ENCODE peak calls at places on chromosomes 16 and 17, in nine cellular contexts. J is cardiac muscle cell, F is BJ, U is retinal pigment epithelial cell, D is dorsolateral prefrontal cortex, R is PC-3, C is fibroblast of the aortic adventitia, Z is A673, W is bronchial epithelial cell. B is an unnamed sample.

GRCh38 chr17:48547839-48548686 is 3.2 kb upstream of the HOXB2 start:
- DNase-seq in J (no peak), F (no peak), U (no peak), D (no peak), R (no peak), C (peak; percentile 90), Z (no peak), W (no peak), B (peak; percentile 82)

GRCh38 chr17:50169121-50169764 is 3.4 kb downstream of the SGCA start:
- DNase-seq in J (peak; percentile 75), F (no peak), U (no peak), D (no peak), R (peak; percentile 80), C (peak; percentile 82), Z (peak; percentile 79), W (peak; percentile 50), B (peak; percentile 79)

GRCh38 chr16:69830534-69831211 is 68.5 kb downstream of the WWP2 start:
- DNase-seq in J (no peak), F (no peak), U (no peak), D (no peak), R (no peak), C (no peak), Z (no peak), W (no peak), B (no peak)

GRCh38 chr16:48834576-48834975 is 224.6 kb upstream of the N4BP1 start:
- DNase-seq in J (no peak), F (no peak), U (no peak), D (no peak), R (no peak), C (no peak), Z (no peak), W (no peak), B (no peak)

GRCh38 chr17:29148790-29149430 is 31.3 kb downstream of the MYO18A start:
- DNase-seq in J (peak; percentile 97), F (no peak), U (peak; percentile 78), D (peak; percentile 93), R (peak; percentile 89), C (peak; percentile 91), Z (peak; percentile 95), W (peak; percentile 81), B (peak; percentile 88)

GRCh38 chr16:11957591-11958395 is 7.2 kb upstream of the TNFRSF17 start:
- DNase-seq in J (no peak), F (no peak), U (no peak), D (no peak), R (no peak), C (peak; percentile 51), Z (no peak), W (no peak), B (peak; percentile 36)

GRCh38 chr16:25256821-25257503 is 683 bp downstream of the ZKSCAN2 start:
- DNase-seq in J (peak; percentile 44), F (no peak), U (no peak), D (no peak), R (peak; percentile 4), C (peak; percentile 16), Z (peak; percentile 39), W (peak; percentile 7), B (peak; percentile 31)

GRCh38 chr16:84344781-84345180 is 23.6 kb upstream of the ATP2C2 start:
- DNase-seq in J (no peak), F (no peak), U (no peak), D (no peak), R (no peak), C (no peak), Z (no peak), W (no peak), B (no peak)

GRCh38 chr17:33753452-33753851 is 460.4 kb upstream of the ASIC2 start:
- DNase-seq in J (no peak), F (no peak), U (no peak), D (no peak), R (no peak), C (no peak), Z (no peak), W (no peak), B (no peak)

GRCh38 chr17:62703776-62704380 is 76.4 kb downstream of the MRC2 start:
- DNase-seq in J (peak; percentile 87), F (no peak), U (no peak), D (peak; percentile 91), R (peak; percentile 90), C (peak; percentile 44), Z (peak; percentile 70), W (peak; percentile 22), B (peak; percentile 48)

GRCh38 chr16:56625140-56625942 is at the start of gene MT1E:
- DNase-seq in J (peak; percentile 84), F (no peak), U (no peak), D (peak; percentile 79), R (no peak), C (peak; percentile 82), Z (peak; percentile 70), W (peak; percentile 50), B (peak; percentile 80)

GRCh38 chr17:71068351-71068750 is 899.0 kb downstream of the KCNJ2 start:
- DNase-seq in J (no peak), F (no peak), U (peak; percentile 47), D (no peak), R (no peak), C (peak; percentile 4), Z (no peak), W (no peak), B (no peak)

GRCh38 chr17:79801156-79802038 is 4.5 kb upstream of the CBX8 start:
- DNase-seq in J (no peak), F (no peak), U (no peak), D (no peak), R (peak; percentile 54), C (no peak), Z (no peak), W (no peak), B (no peak)

GRCh38 chr16:1119766-1120611 is 23.9 kb upstream of the C1QTNF8 start:
- DNase-seq in J (no peak), F (no peak), U (no peak), D (no peak), R (no peak), C (no peak), Z (no peak), W (no peak), B (no peak)

GRCh38 chr17:78357177-78357586 is 2.7 kb downstream of the SOCS3 start:
- DNase-seq in J (peak; percentile 50), F (no peak), U (no peak), D (peak; percentile 64), R (peak; percentile 75), C (peak; percentile 75), Z (no peak), W (no peak), B (peak; percentile 76)

GRCh38 chr17:75341784-75342183 is 52.6 kb upstream of the SLC25A19 start:
- DNase-seq in J (no peak), F (no peak), U (no peak), D (no peak), R (no peak), C (no peak), Z (no peak), W (no peak), B (no peak)

GRCh38 chr17:5821057-5821456 is 236.7 kb upstream of the NLRP1 start:
- DNase-seq in J (no peak), F (no peak), U (no peak), D (no peak), R (peak; percentile 77), C (no peak), Z (no peak), W (peak; percentile 74), B (peak; percentile 36)

GRCh38 chr17:17125136-17126084 is 80.7 kb downstream of the PLD6 start:
- DNase-seq in J (no peak), F (no peak), U (no peak), D (no peak), R (no peak), C (no peak), Z (peak; percentile 14), W (no peak), B (peak; percentile 35)

GRCh38 chr17:66791337-66791736 is 43.6 kb upstream of the CACNG5 start:
- DNase-seq in J (no peak), F (no peak), U (no peak), D (peak; percentile 64), R (no peak), C (no peak), Z (no peak), W (no peak), B (no peak)

GRCh38 chr17:73874008-73874407 is 229.8 kb upstream of the SDK2 start:
- DNase-seq in J (no peak), F (no peak), U (no peak), D (no peak), R (no peak), C (no peak), Z (no peak), W (peak; percentile 71), B (no peak)

GRCh38 chr17:78674595-78675315 is 97.6 kb upstream of the DNAH17 start:
- DNase-seq in J (no peak), F (no peak), U (no peak), D (no peak), R (no peak), C (no peak), Z (peak; percentile 37), W (no peak), B (no peak)

GRCh38 chr16:88697831-88698693 is 8.1 kb downstream of the RNF166 start:
- DNase-seq in J (peak; percentile 13), F (no peak), U (no peak), D (no peak), R (no peak), C (no peak), Z (no peak), W (no peak), B (no peak)
- TF ChIP-seq CTCF in J (peak; percentile 32), F (peak; percentile 31), U (peak; percentile 50), D (no peak), R (peak; percentile 52), C (no peak), Z (peak; percentile 37), W (peak; percentile 49), B (no peak)

GRCh38 chr17:39653662-39654331 is 11.4 kb upstream of the TCAP start:
- DNase-seq in J (peak; percentile 70), F (no peak), U (no peak), D (peak; percentile 76), R (peak; percentile 48), C (peak; percentile 36), Z (peak; percentile 55), W (peak; percentile 13), B (peak; percentile 22)
- H3K4me3 ChIP-seq in J (no peak overlapping the region), F (no peak overlapping the region), U (no peak overlapping the region), D (peak overlapping the region; percentile 43), R (no peak overlapping the region), C (no peak overlapping the region), Z (no peak overlapping the region), W (no peak overlapping the region), B (no peak overlapping the region)

DNA sequence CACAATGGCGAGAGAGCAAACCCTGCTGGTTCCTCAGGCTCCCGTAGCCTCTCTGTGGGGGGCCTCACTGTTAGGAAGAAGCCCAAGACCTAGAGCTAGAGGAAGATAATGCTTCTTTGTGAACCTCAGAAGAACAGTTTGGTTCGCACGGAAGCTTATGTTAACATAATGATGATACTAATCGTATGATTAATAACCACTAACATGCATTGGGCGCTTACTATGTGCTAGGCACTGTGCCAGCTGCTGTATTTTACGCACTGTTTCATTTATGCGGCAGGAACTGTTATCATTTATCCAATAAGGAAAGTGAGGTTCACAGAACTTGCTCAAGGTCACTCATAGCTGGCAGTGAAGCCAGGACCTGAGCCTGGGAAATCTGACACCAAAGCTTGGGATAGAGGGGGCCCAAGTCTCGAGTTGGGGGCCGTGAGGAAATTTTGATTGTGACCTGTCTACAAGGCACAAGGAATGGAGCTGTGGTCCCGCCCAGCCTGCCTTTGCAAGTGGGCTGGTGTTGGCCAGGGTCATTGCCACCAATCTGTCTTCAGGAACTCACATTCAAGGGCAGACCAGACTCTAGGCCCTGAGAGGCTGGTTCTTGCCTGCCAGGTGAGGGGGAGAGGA is 6.8 kb downstream of the PRCD start:
- DNase-seq in J (no peak), F (no peak), U (no peak), D (no peak), R (peak; percentile 99), C (peak; percentile 91), Z (peak; percentile 67), W (peak; percentile 90), B (peak; percentile 84)
- TF ChIP-seq CTCF in J (no peak), F (no peak), U (no peak), D (no peak), R (no peak), C (no peak), Z (no peak), W (no peak), B (no peak)

GRCh38 chr17:14398766-14399165 is 97.9 kb downstream of the HS3ST3B1 start:
- DNase-seq in J (no peak), F (no peak), U (no peak), D (no peak), R (no peak), C (no peak), Z (no peak), W (no peak), B (no peak)
- H3K4me3 ChIP-seq in J (no peak overlapping the region), F (no peak overlapping the region), U (no peak overlapping the region), D (no peak overlapping the region), R (no peak overlapping the region), C (no peak overlapping the region), Z (no peak overlapping the region), W (no peak overlapping the region), B (no peak overlapping the region)